ENCODE peak calls at places on chromosomes 3 and 15, in seven cellular contexts. Z is H9, T is IMR-90, U is neuronal stem cell, A is mesenchymal stem cell, M is H1, P is trophoblast cell. B is an unnamed sample.

GRCh38 chr3:71456155-71456554 is 127.4 kb downstream of the FOXP1 start:
- DNase-seq in Z (no peak), T (peak), U (no peak), A (peak), M (no peak), P (no peak), B (no peak)

GRCh38 chr3:156837130-156837529 is 11.0 kb downstream of the LEKR1 start:
- DNase-seq in Z (no peak), T (peak), U (no peak), A (peak), M (no peak), P (no peak), B (peak)

GRCh38 chr3:58352624-58353023 is 19.9 kb downstream of the PXK start:
- DNase-seq in Z (no peak), T (no peak), U (no peak), A (no peak), M (no peak), P (no peak), B (no peak)

GRCh38 chr3:2826453-2826852 is 283.7 kb downstream of the IL5RA start:
- DNase-seq in Z (no peak), T (no peak), U (no peak), A (no peak), M (no peak), P (no peak), B (no peak)

GRCh38 chr3:82130056-82130455 is 368.6 kb upstream of the GBE1 start:
- DNase-seq in Z (no peak), T (no peak), U (no peak), A (no peak), M (no peak), P (no peak), B (peak)

GRCh38 chr15:82021992-82022391 is 23.8 kb downstream of the MEX3B start:
- DNase-seq in Z (no peak), T (peak), U (no peak), A (peak), M (no peak), P (no peak), B (no peak)

GRCh38 chr3:188671941-188672340 is 499.8 kb upstream of the TPRG1 start:
- DNase-seq in Z (no peak), T (no peak), U (no peak), A (peak), M (no peak), P (no peak), B (no peak)

GRCh38 chr3:146524961-146525360 is 19.4 kb downstream of the PLSCR1 start:
- DNase-seq in Z (no peak), T (no peak), U (no peak), A (no peak), M (no peak), P (no peak), B (no peak)

GRCh38 chr3:14358426-14359211 is 43.8 kb upstream of the SLC6A6 start:
- DNase-seq in Z (no peak), T (peak), U (no peak), A (peak), M (no peak), P (no peak), B (no peak)

GRCh38 chr3:119579366-119580147 is at the start of gene ADPRH:
- DNase-seq in Z (peak), T (peak), U (peak), A (peak), M (peak), P (peak), B (peak)

GRCh38 chr3:98732239-98733054 is 30.7 kb upstream of the ST3GAL6 start:
- DNase-seq in Z (peak), T (no peak), U (peak), A (peak), M (peak), P (no peak), B (peak)

GRCh38 chr15:28133281-28133680 is 34.2 kb upstream of the OCA2 start:
- DNase-seq in Z (no peak), T (peak), U (no peak), A (no peak), M (no peak), P (no peak), B (no peak)

GRCh38 chr3:62007036-62007435 is 366.3 kb downstream of the FEZF2 start:
- DNase-seq in Z (no peak), T (peak), U (no peak), A (no peak), M (no peak), P (no peak), B (peak)

GRCh38 chr3:56323986-56324420 is 144.3 kb downstream of the ERC2 start:
- DNase-seq in Z (no peak), T (peak), U (peak), A (peak), M (no peak), P (no peak), B (peak)

GRCh38 chr3:78281381-78281780 is 1241.5 kb downstream of the ROBO2 start:
- DNase-seq in Z (no peak), T (no peak), U (no peak), A (no peak), M (no peak), P (no peak), B (peak)

GRCh38 chr3:78287085-78287484 is 1247.2 kb downstream of the ROBO2 start:
- DNase-seq in Z (no peak), T (peak), U (no peak), A (no peak), M (no peak), P (no peak), B (no peak)

GRCh38 chr3:78279066-78279465 is 1239.2 kb downstream of the ROBO2 start:
- DNase-seq in Z (no peak), T (no peak), U (no peak), A (no peak), M (no peak), P (no peak), B (no peak)

GRCh38 chr3:78285032-78285728 is 1245.3 kb downstream of the ROBO2 start:
- DNase-seq in Z (no peak), T (no peak), U (no peak), A (no peak), M (no peak), P (no peak), B (peak)

GRCh38 chr3:78283994-78284393 is 1244.1 kb downstream of the ROBO2 start:
- DNase-seq in Z (no peak), T (no peak), U (no peak), A (no peak), M (no peak), P (no peak), B (no peak)
- H3K4ac ChIP-seq in Z (no peak), T (no peak), U (no peak), A (no peak), M (no peak), P (no peak), B (no peak)

DNA sequence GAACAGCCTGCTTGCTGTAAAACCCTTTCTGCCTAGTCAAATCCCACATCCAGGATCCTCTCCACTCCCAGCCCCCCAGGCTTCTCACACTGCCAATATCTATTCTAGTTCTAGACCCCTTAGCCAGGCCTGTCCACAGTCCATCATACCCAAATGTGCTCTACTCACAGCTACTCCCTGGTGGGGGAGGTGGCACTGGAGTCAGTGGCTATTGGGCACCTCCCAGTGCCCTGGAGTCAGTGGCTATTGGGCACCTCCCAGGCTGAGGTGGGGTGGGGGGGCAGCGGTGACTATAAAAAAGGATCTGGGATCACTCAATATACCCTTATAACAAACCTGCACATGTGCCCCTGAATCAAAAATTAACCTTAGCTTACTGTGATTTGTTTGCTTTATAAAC is 773 bp upstream of the DISP2 start:
- DNase-seq in Z (no peak), T (no peak), U (no peak), A (no peak), M (no peak), P (no peak), B (no peak)
- H2BK5ac ChIP-seq in Z (no peak), T (no peak), U (no peak), A (no peak), M (no peak), P (no peak), B (no peak)

GRCh38 chr3:40339871-40340270 is 30.4 kb downstream of the EIF1B start:
- DNase-seq in Z (no peak), T (no peak), U (no peak), A (no peak), M (no peak), P (no peak), B (no peak)
- H3K18ac ChIP-seq in Z (no peak), T (no peak), U (no peak), A (no peak), M (no peak), P (no peak), B (no peak)

GRCh38 chr3:29313981-29314726 is 33.3 kb downstream of the RBMS3 start:
- DNase-seq in Z (no peak), T (no peak), U (no peak), A (no peak), M (no peak), P (no peak), B (no peak)

GRCh38 chr3:29313074-29313473 is 32.2 kb downstream of the RBMS3 start:
- DNase-seq in Z (no peak), T (peak), U (no peak), A (no peak), M (no peak), P (no peak), B (no peak)

GRCh38 chr3:29307229-29307796 is 26.4 kb downstream of the RBMS3 start:
- DNase-seq in Z (no peak), T (peak), U (no peak), A (peak), M (no peak), P (no peak), B (no peak)

GRCh38 chr3:29311805-29312204 is 30.9 kb downstream of the RBMS3 start:
- DNase-seq in Z (no peak), T (no peak), U (no peak), A (peak), M (no peak), P (no peak), B (no peak)

DNA sequence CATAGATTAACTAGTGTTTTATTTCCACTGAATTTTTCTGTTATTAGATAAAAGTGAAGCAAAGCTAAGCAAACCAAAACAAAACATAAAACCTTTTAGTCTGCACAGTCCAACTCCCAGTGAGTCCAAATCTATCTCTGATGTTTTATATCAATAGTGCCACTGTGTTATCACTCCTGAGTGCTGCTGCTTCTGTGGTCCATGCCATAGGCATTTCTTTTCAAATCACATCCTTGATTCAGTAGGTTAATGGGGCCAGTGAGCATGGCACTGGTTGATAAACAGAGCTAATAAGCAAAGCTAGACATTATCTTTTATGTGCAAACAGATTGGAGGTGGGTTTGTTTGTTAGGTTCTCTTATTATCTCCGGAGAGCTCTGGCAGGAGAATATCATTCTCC is 30.0 kb downstream of the RBMS3 start:
- DNase-seq in Z (no peak), T (no peak), U (no peak), A (no peak), M (no peak), P (no peak), B (no peak)
- H3K4ac ChIP-seq in Z (no peak), T (no peak), U (no peak), A (no peak), M (no peak), P (no peak), B (no peak)

GRCh38 chr15:50190723-50191122 is 8.7 kb downstream of the SLC27A2 start:
- DNase-seq in Z (no peak), T (no peak), U (no peak), A (no peak), M (no peak), P (no peak), B (no peak)

GRCh38 chr15:50189630-50190029 is 7.6 kb downstream of the SLC27A2 start:
- DNase-seq in Z (no peak), T (no peak), U (no peak), A (no peak), M (no peak), P (no peak), B (no peak)

GRCh38 chr15:50190166-50190570 is 8.2 kb downstream of the SLC27A2 start:
- DNase-seq in Z (no peak), T (no peak), U (no peak), A (no peak), M (no peak), P (no peak), B (no peak)

GRCh38 chr15:50192926-50193595 is 11.1 kb downstream of the SLC27A2 start:
- DNase-seq in Z (no peak), T (peak), U (no peak), A (no peak), M (no peak), P (no peak), B (no peak)

DNA sequence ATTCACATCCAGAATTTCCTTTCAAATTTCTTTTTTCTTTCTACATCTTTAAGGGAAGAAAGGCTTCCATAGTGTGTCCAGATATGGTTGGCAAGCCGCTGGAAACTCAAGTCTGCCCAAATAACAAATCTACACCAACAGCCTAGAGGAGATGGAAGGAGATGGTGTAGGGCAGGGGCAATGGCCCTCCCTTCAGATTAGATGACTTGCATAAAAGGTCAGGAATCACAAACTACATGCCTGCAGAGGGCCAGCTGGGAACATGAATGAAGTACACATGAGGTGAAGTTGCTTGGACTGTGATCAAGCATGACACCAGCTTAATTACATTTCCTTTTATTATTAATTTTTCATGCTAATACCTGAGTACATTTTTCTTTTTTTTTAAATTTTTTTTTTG is 10.2 kb downstream of the SLC27A2 start:
- DNase-seq in Z (no peak), T (no peak), U (no peak), A (no peak), M (no peak), P (no peak), B (no peak)
- H2BK5ac ChIP-seq in Z (no peak), T (no peak), U (no peak), A (no peak), M (no peak), P (no peak), B (no peak)

DNA sequence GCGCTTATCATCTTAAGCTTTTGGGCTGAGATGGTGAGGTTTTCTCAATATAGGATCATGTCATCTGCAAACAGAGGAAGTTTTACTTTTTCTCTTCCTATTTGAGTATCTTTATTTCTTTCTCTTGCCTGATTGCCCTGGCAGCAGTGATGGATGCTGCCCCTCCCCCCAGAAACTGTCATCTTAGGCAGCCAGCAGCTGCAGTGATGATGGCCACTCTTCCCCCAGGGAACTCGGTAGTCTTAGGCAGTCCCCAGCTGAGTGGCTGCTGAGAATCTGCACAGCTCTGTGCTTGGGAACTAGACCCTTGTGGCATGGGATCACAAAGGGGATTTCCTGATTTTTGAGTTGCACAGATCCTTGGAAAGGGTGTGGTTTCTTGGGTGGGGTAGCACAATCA is 791.1 kb upstream of the ALCAM start:
- DNase-seq in Z (no peak), T (no peak), U (no peak), A (no peak), M (no peak), P (no peak), B (no peak)
- H3K18ac ChIP-seq in Z (no peak), T (no peak), U (no peak), A (no peak), M (no peak), P (no peak), B (no peak)

GRCh38 chr3:69856965-69857364 is 117.7 kb downstream of the MITF start:
- DNase-seq in Z (no peak), T (no peak), U (no peak), A (no peak), M (no peak), P (no peak), B (no peak)

GRCh38 chr3:69865920-69866679 is 126.8 kb downstream of the MITF start:
- DNase-seq in Z (peak), T (peak), U (no peak), A (peak), M (no peak), P (no peak), B (peak)

GRCh38 chr3:69864141-69864540 is 124.9 kb downstream of the MITF start:
- DNase-seq in Z (no peak), T (no peak), U (no peak), A (no peak), M (no peak), P (no peak), B (no peak)

GRCh38 chr3:69864751-69865150 is 125.5 kb downstream of the MITF start:
- DNase-seq in Z (no peak), T (peak), U (no peak), A (no peak), M (no peak), P (no peak), B (no peak)

GRCh38 chr3:69861556-69861955 is 122.3 kb downstream of the MITF start:
- DNase-seq in Z (no peak), T (no peak), U (no peak), A (no peak), M (no peak), P (no peak), B (no peak)
- H3K4ac ChIP-seq in Z (no peak), T (peak), U (no peak), A (no peak), M (no peak), P (no peak), B (no peak)

GRCh38 chr3:78857494-78858111 is 910.2 kb downstream of the ROBO1 start:
- DNase-seq in Z (no peak), T (no peak), U (no peak), A (no peak), M (no peak), P (no peak), B (no peak)

GRCh38 chr3:78856164-78856563 is 911.6 kb downstream of the ROBO1 start:
- DNase-seq in Z (no peak), T (no peak), U (no peak), A (no peak), M (no peak), P (no peak), B (no peak)

GRCh38 chr3:78858910-78859309 is 908.9 kb downstream of the ROBO1 start:
- DNase-seq in Z (no peak), T (no peak), U (no peak), A (peak), M (no peak), P (no peak), B (no peak)

GRCh38 chr3:78858165-78858564 is 909.6 kb downstream of the ROBO1 start:
- DNase-seq in Z (no peak), T (peak), U (no peak), A (no peak), M (no peak), P (no peak), B (no peak)

DNA sequence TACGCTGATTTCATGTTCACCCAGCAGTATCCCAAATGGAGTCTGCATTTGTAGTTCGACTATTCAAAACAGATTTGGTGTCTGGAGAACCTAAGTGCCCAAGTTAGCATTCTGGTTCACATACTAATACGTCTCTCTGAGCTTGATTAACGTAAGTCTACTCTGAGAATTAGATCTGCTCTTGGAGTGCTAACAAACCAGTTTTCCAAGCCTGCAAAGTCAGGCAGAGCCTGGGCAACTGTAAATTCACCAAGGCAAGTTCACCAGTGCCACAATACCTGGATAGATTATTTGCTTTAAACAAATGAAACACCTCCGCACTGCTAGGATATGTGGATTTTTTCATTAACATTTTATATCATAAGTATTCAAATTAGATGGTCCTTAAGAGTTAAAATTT is 912.6 kb downstream of the ROBO1 start:
- DNase-seq in Z (no peak), T (no peak), U (no peak), A (no peak), M (no peak), P (no peak), B (no peak)
- H2BK5ac ChIP-seq in Z (no peak), T (no peak), U (no peak), A (no peak), M (no peak), P (no peak), B (no peak)